ENCODE peak calls at places on chromosomes 13 and 19, in nine cellular contexts. C is cardiac muscle cell; Y is body of pancreas; N is left lung; S is breast epithelium; U is ovary; Q is HAP-1; B is effector memory CD4-positive, alpha-beta T cell; G is GM23248. O is an unnamed sample.

GRCh38 chr13:78032132-78032531 is 113.5 kb upstream of the EDNRB start:
- DNase-seq in C (no peak), Y (no peak), N (no peak), S (no peak), U (no peak), Q (no peak), B (no peak), G (no peak), O (no peak)

GRCh38 chr19:56603829-56604228 is 8.7 kb downstream of the ZNF71 start:
- DNase-seq in C (no peak), Y (no peak), N (no peak), S (no peak), U (no peak), Q (no peak), B (no peak), G (peak; percentile 57), O (no peak)

GRCh38 chr19:48629599-48630288 is 7.4 kb downstream of the DBP start:
- DNase-seq in C (peak; percentile 46), Y (no peak), N (no peak), S (no peak), U (peak; percentile 88), Q (no peak), B (no peak), G (peak; percentile 41), O (peak; percentile 76)

GRCh38 chr13:61188057-61188456 is 227.6 kb downstream of the PCDH20 start:
- DNase-seq in C (no peak), Y (no peak), N (no peak), S (no peak), U (no peak), Q (no peak), B (no peak), G (no peak), O (no peak)

GRCh38 chr13:19864018-19864338 is 529 bp upstream of the ZMYM5 start:
- DNase-seq in C (no peak), Y (peak; percentile 63), N (no peak), S (peak; percentile 62), U (peak; percentile 78), Q (no peak), B (peak; percentile 31), G (peak; percentile 78), O (peak; percentile 92)

GRCh38 chr19:21608571-21608970 is 103.2 kb downstream of the ZNF429 start:
- DNase-seq in C (no peak), Y (no peak), N (no peak), S (no peak), U (no peak), Q (no peak), B (no peak), G (no peak), O (no peak)

GRCh38 chr19:50858896-50859295 is 4.2 kb downstream of the KLK3 start:
- DNase-seq in C (no peak), Y (peak; percentile 45), N (peak; percentile 54), S (no peak), U (no peak), Q (no peak), B (no peak), G (no peak), O (no peak)

GRCh38 chr13:102983496-102983895 is 82.7 kb downstream of the SLC10A2 start:
- DNase-seq in C (no peak), Y (no peak), N (no peak), S (no peak), U (no peak), Q (no peak), B (no peak), G (peak; percentile 12), O (no peak)

GRCh38 chr19:8209111-8209964 is at the start of gene CERS4:
- DNase-seq in C (peak; percentile 90), Y (peak; percentile 89), N (peak; percentile 93), S (peak; percentile 76), U (peak; percentile 79), Q (peak; percentile 82), B (peak; percentile 77), G (peak; percentile 32), O (peak; percentile 79)

GRCh38 chr13:98083507-98083906 is 59.4 kb upstream of the FARP1 start:
- DNase-seq in C (no peak), Y (no peak), N (no peak), S (no peak), U (no peak), Q (no peak), B (no peak), G (peak; percentile 98), O (no peak)

GRCh38 chr13:39779337-39780270 is 124.1 kb downstream of the COG6 start:
- DNase-seq in C (no peak), Y (no peak), N (no peak), S (no peak), U (no peak), Q (no peak), B (no peak), G (peak; percentile 27), O (no peak)

GRCh38 chr19:2764945-2765344 is 18.1 kb downstream of the SGTA start:
- DNase-seq in C (no peak), Y (no peak), N (no peak), S (no peak), U (no peak), Q (no peak), B (no peak), G (no peak), O (no peak)

GRCh38 chr13:59680429-59681024 is 483.2 kb downstream of the DIAPH3 start:
- DNase-seq in C (peak; percentile 39), Y (no peak), N (no peak), S (no peak), U (no peak), Q (peak; percentile 38), B (no peak), G (peak; percentile 47), O (no peak)

GRCh38 chr13:59679239-59679638 is 484.5 kb downstream of the DIAPH3 start:
- DNase-seq in C (no peak), Y (no peak), N (no peak), S (no peak), U (no peak), Q (no peak), B (no peak), G (no peak), O (no peak)

GRCh38 chr13:59681630-59682311 is 482.0 kb downstream of the DIAPH3 start:
- DNase-seq in C (no peak), Y (no peak), N (no peak), S (no peak), U (no peak), Q (no peak), B (no peak), G (peak; percentile 8), O (no peak)

GRCh38 chr13:59687028-59687427 is 476.7 kb downstream of the DIAPH3 start:
- DNase-seq in C (no peak), Y (no peak), N (no peak), S (no peak), U (no peak), Q (no peak), B (no peak), G (no peak), O (no peak)

DNA sequence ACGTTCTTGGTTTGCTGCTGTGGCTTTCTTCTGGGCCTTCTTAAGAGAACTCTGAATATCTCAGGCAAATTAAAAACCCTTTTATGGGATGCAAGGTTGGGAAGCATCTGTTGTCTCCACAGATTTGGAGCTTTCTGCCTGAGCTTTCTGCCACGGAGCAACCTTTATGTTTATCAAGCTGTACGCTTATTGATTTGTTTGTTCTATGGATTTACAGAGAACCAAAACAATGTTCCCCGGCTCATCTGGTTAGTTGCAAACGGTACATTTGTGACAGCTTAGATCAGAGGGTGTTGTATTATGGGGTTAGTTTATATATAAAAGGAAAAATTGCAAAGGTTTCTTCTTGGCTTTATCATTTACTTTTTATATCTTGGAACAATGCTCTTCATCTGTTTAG is 479.6 kb downstream of the DIAPH3 start:
- DNase-seq in C (no peak), Y (no peak), N (no peak), S (no peak), U (no peak), Q (peak; percentile 44), B (no peak), G (no peak), O (no peak)
- H3K4me1 ChIP-seq in C (peaks cover 36% of the 10 kb centered on the region), Y (no peaks in the 10 kb centered on the region), N (peaks cover 4% of the 10 kb centered on the region), S (no peaks in the 10 kb centered on the region), U (no peaks in the 10 kb centered on the region), Q (peaks cover 33% of the 10 kb centered on the region), B (no peaks in the 10 kb centered on the region), G (no peaks in the 10 kb centered on the region), O (no peaks in the 10 kb centered on the region)

DNA sequence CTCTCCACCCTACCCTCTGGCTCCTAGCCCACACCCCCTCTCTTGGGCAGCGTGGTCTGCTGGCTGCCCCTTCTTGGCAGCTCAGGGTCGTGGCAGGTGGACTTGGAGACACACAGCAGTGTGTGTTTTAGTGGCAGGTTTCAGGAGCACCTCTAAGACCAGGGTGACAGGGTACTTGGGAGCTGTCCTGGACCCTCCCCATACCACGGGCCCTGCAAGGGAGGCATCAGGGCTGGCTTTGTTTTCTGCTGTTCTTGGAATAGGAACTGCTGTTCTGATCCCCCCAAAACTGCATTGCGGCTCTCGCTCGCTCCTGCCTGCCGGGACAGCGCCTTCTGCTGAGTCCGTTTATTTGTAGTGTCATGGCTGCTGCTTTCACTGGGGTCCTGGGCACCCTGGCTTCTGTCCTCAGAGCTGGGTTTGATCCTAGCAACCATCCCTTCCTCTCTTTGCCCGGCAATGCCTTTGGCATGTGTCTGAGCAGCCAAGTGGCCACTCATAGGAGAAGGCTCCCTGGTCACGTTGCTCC is 12.2 kb downstream of the COMP start:
- DNase-seq in C (no peak), Y (no peak), N (peak; percentile 54), S (no peak), U (no peak), Q (no peak), B (no peak), G (no peak), O (no peak)
- H3K4me1 ChIP-seq in C (no peaks in the 10 kb centered on the region), Y (no peaks in the 10 kb centered on the region), N (no peaks in the 10 kb centered on the region), S (no peaks in the 10 kb centered on the region), U (no peaks in the 10 kb centered on the region), Q (no peaks in the 10 kb centered on the region), B (no peaks in the 10 kb centered on the region), G (peaks cover 11% of the 10 kb centered on the region), O (no peaks in the 10 kb centered on the region)

GRCh38 chr13:110348309-110348625 is 41.2 kb downstream of the COL4A2 start:
- DNase-seq in C (no peak), Y (no peak), N (no peak), S (no peak), U (no peak), Q (no peak), B (no peak), G (no peak), O (no peak)
- H3K4me1 ChIP-seq in C (peaks cover 16% of the 10 kb centered on the region), Y (peaks cover 6% of the 10 kb centered on the region), N (peaks cover 24% of the 10 kb centered on the region), S (no peaks in the 10 kb centered on the region), U (peaks cover 14% of the 10 kb centered on the region), Q (no peaks in the 10 kb centered on the region), B (no peaks in the 10 kb centered on the region), G (peaks cover 20% of the 10 kb centered on the region), O (peaks cover 27% of the 10 kb centered on the region)

GRCh38 chr19:1219786-1220451 is 14.3 kb downstream of the STK11 start:
- DNase-seq in C (no peak), Y (no peak), N (no peak), S (no peak), U (no peak), Q (no peak), B (no peak), G (no peak), O (no peak)

GRCh38 chr19:1218751-1219567 is 13.4 kb downstream of the STK11 start:
- DNase-seq in C (no peak), Y (no peak), N (no peak), S (no peak), U (no peak), Q (no peak), B (no peak), G (no peak), O (peak; percentile 62)

GRCh38 chr19:1221141-1221903 is 15.7 kb downstream of the STK11 start:
- DNase-seq in C (no peak), Y (peak; percentile 85), N (no peak), S (no peak), U (peak; percentile 75), Q (no peak), B (no peak), G (peak; percentile 63), O (peak; percentile 83)

GRCh38 chr19:1221904-1222255 is 15.9 kb downstream of the CBARP start:
- DNase-seq in C (no peak), Y (no peak), N (no peak), S (no peak), U (no peak), Q (no peak), B (no peak), G (no peak), O (no peak)

GRCh38 chr19:1220452-1221037 is 15.0 kb downstream of the STK11 start:
- DNase-seq in C (no peak), Y (no peak), N (no peak), S (no peak), U (no peak), Q (no peak), B (no peak), G (no peak), O (no peak)
- H3K4me1 ChIP-seq in C (peaks cover 12% of the 10 kb centered on the region), Y (peaks cover 33% of the 10 kb centered on the region), N (peaks cover 21% of the 10 kb centered on the region), S (peaks cover 4% of the 10 kb centered on the region), U (peaks cover 4% of the 10 kb centered on the region), Q (no peaks in the 10 kb centered on the region), B (no peaks in the 10 kb centered on the region), G (peaks cover 7% of the 10 kb centered on the region), O (no peaks in the 10 kb centered on the region)

O was measured in right cardiac atrium.